ENCODE peak calls at places on chromosomes 4 and X, in four cellular contexts. Q is effector memory CD4-positive, alpha-beta T cell; Y is cardiac muscle cell; O is adipocyte. F is an unnamed sample.
A peak's percentile ranks its signal among the peaks of the same experiment; 100 is the strongest.

GRCh38 chr4:26700110-26700509 is 116.2 kb downstream of the TBC1D19 start:
- DNase-seq in Y (no peak), Q (no peak), O (no peak), F (no peak)

GRCh38 chrX:103864886-103865534 is 33.0 kb upstream of the RAB9B start:
- DNase-seq in Y (no peak), Q (no peak), O (no peak), F (no peak)

GRCh38 chrX:155070663-155070974 is 317 bp downstream of the CMC4 start:
- DNase-seq in Y (no peak), O (peak; percentile 53), Q (no peak), F (no peak)

GRCh38 chr4:1023241-1023640 is 11.8 kb downstream of the FGFRL1 start:
- DNase-seq in Q (no peak), Y (no peak), O (no peak), F (no peak)

GRCh38 chr4:121307441-121308327 is 73.1 kb downstream of the QRFPR start:
- DNase-seq in Y (peak; percentile 74), Q (no peak), O (peak; percentile 77), F (peak; percentile 19)

GRCh38 chr4:88533937-88534750 is 10.6 kb upstream of the PYURF start:
- DNase-seq in Y (no peak), Q (no peak), O (peak; percentile 64), F (no peak)

GRCh38 chr4:4502694-4503311 is 39.0 kb downstream of the STX18 start:
- DNase-seq in Y (no peak), O (no peak), Q (no peak), F (peak; percentile 7)

GRCh38 chr4:544386-545105 is 31.5 kb downstream of the TMEM271 start:
- DNase-seq in Y (no peak), Q (no peak), O (no peak), F (no peak)

GRCh38 chrX:110120025-110120424 is 117.1 kb downstream of the TMEM164 start:
- DNase-seq in O (peak; percentile 5), Y (no peak), Q (no peak), F (no peak)

GRCh38 chrX:84974803-84975202 is 28.9 kb upstream of the APOOL start:
- DNase-seq in Y (no peak), O (no peak), Q (no peak), F (no peak)

GRCh38 chr4:19728773-19729172 is 522.9 kb upstream of the SLIT2 start:
- DNase-seq in O (no peak), Q (no peak), Y (no peak), F (no peak)

GRCh38 chr4:76955187-76955586 is 5.6 kb downstream of the SEPTIN11 start:
- DNase-seq in Y (no peak), O (peak; percentile 71), Q (no peak), F (no peak)

GRCh38 chr4:1511441-1512041 is 105.3 kb upstream of the NKX1-1 start:
- DNase-seq in Y (no peak), Q (peak; percentile 54), O (no peak), F (peak; percentile 86)

GRCh38 chr4:101970555-101970954 is 180.0 kb downstream of the BANK1 start:
- DNase-seq in Q (no peak), O (no peak), Y (peak; percentile 10), F (no peak)

GRCh38 chrX:45807572-45808425 is 607.1 kb upstream of the DIPK2B start:
- DNase-seq in Q (no peak), O (peak; percentile 66), Y (peak; percentile 9), F (no peak)

GRCh38 chr4:53852343-53852742 is 212.1 kb downstream of the CHIC2 start:
- DNase-seq in Q (no peak), Y (no peak), O (peak; percentile 81), F (no peak)

GRCh38 chr4:76306882-76307669 is 543 bp downstream of the STBD1 start:
- DNase-seq in Y (peak; percentile 74), O (peak; percentile 85), Q (no peak), F (peak; percentile 18)

GRCh38 chrX:115958687-115959359 is 211.7 kb upstream of the AGTR2 start:
- DNase-seq in O (no peak), Q (no peak), Y (no peak), F (no peak)

GRCh38 chr4:102606846-102607440 is 105.8 kb downstream of the NFKB1 start:
- DNase-seq in Y (no peak), Q (no peak), O (no peak), F (no peak)

GRCh38 chr4:114226968-114227760 is 247.7 kb upstream of the ARSJ start:
- DNase-seq in Y (no peak), Q (no peak), O (no peak), F (no peak)

GRCh38 chrX:112769034-112769433 is 71.6 kb downstream of the AMOT start:
- DNase-seq in O (no peak), Y (no peak), Q (no peak), F (no peak)

GRCh38 chr4:125522992-125523391 is 208.2 kb downstream of the FAT4 start:
- DNase-seq in Y (no peak), O (no peak), Q (no peak), F (no peak)

GRCh38 chr4:169348541-169348940 is 77.8 kb upstream of the SH3RF1 start:
- DNase-seq in Q (no peak), O (no peak), Y (no peak), F (no peak)

GRCh38 chr4:15714616-15715015 is 11.8 kb downstream of the BST1 start:
- DNase-seq in O (peak; percentile 30), Y (no peak), Q (no peak), F (no peak)

GRCh38 chrX:790780-791360 is 160.3 kb downstream of the SHOX start:
- DNase-seq in Y (no peak), O (no peak), Q (no peak), F (no peak)

GRCh38 chrX:143768976-143769375 is 48.4 kb upstream of the SPANXN2 start:
- DNase-seq in Y (no peak), Q (no peak), O (no peak), F (no peak)

GRCh38 chr4:2341261-2341841 is 77.1 kb downstream of the ZFYVE28 start:
- DNase-seq in O (no peak), Y (no peak), Q (no peak), F (no peak)

GRCh38 chr4:47662975-47663374 is 174.9 kb downstream of the CORIN start:
- DNase-seq in O (peak; percentile 33), Q (no peak), Y (peak; percentile 25), F (no peak)

GRCh38 chr4:105002278-105002677 is 144.4 kb upstream of the TET2 start:
- DNase-seq in Y (no peak), Q (no peak), O (no peak), F (no peak)

GRCh38 chr4:139988863-139989765 is 164.9 kb downstream of the MAML3 start:
- DNase-seq in Q (no peak), Y (peak; percentile 27), O (peak; percentile 88), F (no peak)

GRCh38 chr4:66906314-66906713 is 639.0 kb downstream of the CENPC start:
- DNase-seq in Y (peak; percentile 38), Q (no peak), O (no peak), F (no peak)

GRCh38 chr4:169484485-169484884 is 127.9 kb downstream of the NEK1 start:
- DNase-seq in O (peak; percentile 13), Q (no peak), Y (no peak), F (no peak)

GRCh38 chr4:6658635-6659075 is 18.2 kb downstream of the MRFAP1 start:
- DNase-seq in O (peak; percentile 58), Y (no peak), Q (peak; percentile 45), F (peak; percentile 54)

GRCh38 chr4:20813698-20814097 is 113.4 kb downstream of the PACRGL start:
- DNase-seq in O (no peak), Y (no peak), Q (no peak), F (no peak)

GRCh38 chr4:139367421-139368090 is 65.3 kb upstream of the NDUFC1 start:
- DNase-seq in O (peak; percentile 39), Q (no peak), Y (no peak), F (no peak)

GRCh38 chr4:151049430-151049884 is 34.4 kb upstream of the LRBA start:
- DNase-seq in Q (no peak), O (no peak), Y (no peak), F (no peak)

DNA sequence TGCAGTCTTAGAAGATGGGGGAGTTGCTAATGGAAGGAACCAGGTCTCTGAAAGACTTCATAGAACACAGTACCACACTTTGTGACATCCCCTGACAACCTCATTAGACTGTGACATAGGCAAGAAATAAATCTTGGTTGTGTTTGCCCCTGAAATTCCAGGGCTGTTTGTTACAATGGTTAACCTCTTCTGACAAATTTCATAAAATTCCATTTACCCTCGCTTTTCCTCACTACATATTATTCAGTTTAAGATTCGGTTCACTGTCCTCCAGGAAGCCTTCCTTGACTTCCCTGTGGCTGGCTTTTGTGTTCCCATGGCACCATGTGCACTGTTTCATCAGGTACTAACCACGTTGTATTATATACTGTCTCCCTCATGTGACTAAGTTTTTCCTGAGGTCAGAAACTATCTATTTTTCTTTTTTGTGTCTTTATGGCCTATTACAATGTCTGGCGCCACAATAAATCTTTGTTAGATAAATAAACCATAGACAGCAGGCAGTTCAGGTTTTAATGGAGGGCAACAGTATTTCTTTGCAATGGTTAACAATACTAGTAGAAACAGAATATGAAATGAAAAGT is 54.2 kb downstream of the ATXN3L start:
- DNase-seq in O (no peak), Y (no peak), Q (no peak), F (no peak)
- H3K4me3 ChIP-seq in O (no peak overlapping the region), Y (no peak overlapping the region), Q (no peak overlapping the region), F (no peak overlapping the region)

GRCh38 chr4:158775091-158775651 is 6.3 kb downstream of the FNIP2 start:
- DNase-seq in Q (no peak), O (peak; percentile 58), Y (no peak), F (no peak)

GRCh38 chr4:158770671-158771070 is 1.8 kb downstream of the FNIP2 start:
- DNase-seq in O (no peak), Y (no peak), Q (no peak), F (no peak)

GRCh38 chr4:158768577-158769174 is at the start of gene FNIP2:
- DNase-seq in Y (peak; percentile 91), O (peak; percentile 93), Q (peak; percentile 64), F (peak; percentile 69)

GRCh38 chr4:158769175-158769831 is 477 bp downstream of the FNIP2 start:
- DNase-seq in Y (peak; percentile 33), Q (peak; percentile 25), O (peak; percentile 71), F (peak; percentile 41)

DNA sequence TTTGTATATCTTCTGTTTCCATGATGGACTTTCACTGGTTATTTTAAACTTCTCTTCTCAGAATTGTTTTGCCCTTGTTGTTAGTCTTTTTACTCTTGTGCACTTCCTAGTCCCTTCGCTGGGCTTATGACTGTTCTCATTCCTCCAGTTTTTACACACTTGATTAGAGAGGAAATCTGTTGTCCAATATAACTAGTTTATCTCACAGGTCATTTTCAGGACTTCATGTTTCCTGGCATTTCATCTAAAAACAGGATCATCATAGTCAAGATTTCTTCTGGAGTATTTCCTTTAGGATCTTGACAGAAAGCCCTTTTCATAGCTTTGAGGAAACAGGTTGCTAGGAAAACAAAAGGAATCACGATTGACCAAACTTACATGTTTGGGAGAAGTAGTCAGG is 3.0 kb downstream of the FNIP2 start:
- DNase-seq in Q (no peak), Y (no peak), O (no peak), F (no peak)
- H3K4me3 ChIP-seq in Q (no peak overlapping the region), Y (peak overlapping the region; percentile 99), O (peak overlapping the region; percentile 20), F (no peak overlapping the region)

GRCh38 chr4:106369456-106370060 is 980 bp upstream of the GIMD1 start:
- DNase-seq in O (peak; percentile 90), Q (no peak), Y (peak; percentile 57), F (no peak)
- H3K4me3 ChIP-seq in O (peak overlapping the region; percentile 68), Q (no peak overlapping the region), Y (no peak overlapping the region), F (no peak overlapping the region)

DNA sequence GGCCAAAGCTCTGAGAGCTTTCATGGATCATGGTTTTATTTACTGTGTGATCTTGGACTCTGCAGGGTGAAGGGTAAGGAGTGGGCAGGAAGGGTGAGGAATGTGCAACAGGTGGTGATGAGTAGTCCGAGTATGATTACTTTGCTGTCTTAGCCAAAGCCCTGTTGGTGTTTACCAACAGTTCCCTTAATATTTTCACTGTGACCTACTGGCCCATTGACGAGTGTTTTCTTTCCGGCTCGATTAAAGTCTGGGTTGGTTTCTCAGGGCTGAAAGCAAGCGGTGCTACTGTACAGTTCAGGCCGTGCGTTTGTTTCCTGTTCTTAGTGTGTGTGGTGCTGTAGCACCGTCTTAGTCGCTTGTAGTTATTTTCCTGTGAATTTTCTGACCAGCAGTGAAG is 2.6 kb downstream of the ARHGAP24 start:
- DNase-seq in Y (no peak), O (no peak), Q (no peak), F (no peak)
- H3K4me3 ChIP-seq in Y (no peak overlapping the region), O (peak overlapping the region; percentile 92), Q (no peak overlapping the region), F (no peak overlapping the region)